ENCODE peak calls at places on chromosome 20, in four cellular contexts. A is mammary epithelial cell, F is IMR-90, I is ovary. J is an unnamed sample.

GRCh38 chr20:2693286-2693995 is 861 bp downstream of the EBF4 start:
- DNase-seq in F (no peak), I (peak; percentile 75), A (no peak), J (peak; percentile 23)

GRCh38 chr20:46797201-46797600 is 87.8 kb downstream of the SLC2A10 start:
- DNase-seq in F (no peak), I (no peak), A (no peak), J (no peak)

GRCh38 chr20:41175201-41175651 is 37.9 kb downstream of the PLCG1 start:
- DNase-seq in I (no peak), A (no peak), F (no peak), J (no peak)

GRCh38 chr20:51624157-51624731 is 81.7 kb upstream of the NFATC2 start:
- DNase-seq in I (no peak), F (peak; percentile 57), A (peak; percentile 42), J (peak; percentile 22)

GRCh38 chr20:2599265-2600060 is 53.0 kb upstream of the NOP56 start:
- DNase-seq in F (no peak), A (no peak), I (no peak), J (no peak)

GRCh38 chr20:55094353-55094861 is 619.0 kb downstream of the DOK5 start:
- DNase-seq in I (no peak), A (no peak), F (no peak), J (no peak)

GRCh38 chr20:50193169-50193850 is 2.7 kb downstream of the CEBPB start:
- DNase-seq in I (peak; percentile 53), F (peak; percentile 73), A (peak; percentile 45), J (no peak)

GRCh38 chr20:51432875-51433274 is 109.6 kb downstream of the NFATC2 start:
- DNase-seq in I (no peak), F (no peak), A (no peak), J (no peak)

GRCh38 chr20:57395111-57395959 is 4.1 kb downstream of the RBM38 start:
- DNase-seq in I (peak; percentile 83), F (peak; percentile 53), A (peak; percentile 74), J (no peak)

GRCh38 chr20:63522981-63523611 is 2.5 kb downstream of the PPDPF start:
- DNase-seq in I (peak; percentile 45), F (no peak), A (no peak), J (no peak)

GRCh38 chr20:49892260-49893216 is 22.8 kb downstream of the SPATA2 start:
- DNase-seq in A (no peak), I (no peak), F (no peak), J (no peak)

GRCh38 chr20:51452734-51453133 is 89.8 kb downstream of the NFATC2 start:
- DNase-seq in A (no peak), I (no peak), F (no peak), J (no peak)

GRCh38 chr20:32528291-32528891 is 56.7 kb downstream of the NOL4L start:
- DNase-seq in A (no peak), I (peak; percentile 38), F (no peak), J (peak; percentile 42)

GRCh38 chr20:39855056-39855455 is 834.0 kb downstream of the MAFB start:
- DNase-seq in I (no peak), F (no peak), A (no peak), J (no peak)

GRCh38 chr20:50587291-50587961 is 77.2 kb downstream of the PTPN1 start:
- DNase-seq in F (no peak), I (peak; percentile 41), A (peak; percentile 49), J (no peak)

GRCh38 chr20:3367125-3367524 is 40.3 kb downstream of the DNAAF9 start:
- DNase-seq in A (no peak), I (no peak), F (no peak), J (no peak)

GRCh38 chr20:53329781-53330180 is 263.9 kb downstream of the ZNF217 start:
- DNase-seq in F (no peak), A (no peak), I (no peak), J (no peak)

GRCh38 chr20:38123021-38123587 is 42.0 kb downstream of the TGM2 start:
- DNase-seq in I (peak; percentile 26), A (no peak), F (peak; percentile 78), J (no peak)

GRCh38 chr20:32160341-32160740 is 47.2 kb downstream of the PLAGL2 start:
- DNase-seq in I (no peak), F (no peak), A (no peak), J (no peak)

GRCh38 chr20:45796336-45797070 is 4.7 kb downstream of the DNTTIP1 start:
- DNase-seq in I (no peak), F (no peak), A (no peak), J (no peak)

GRCh38 chr20:45792513-45793118 is 862 bp downstream of the DNTTIP1 start:
- DNase-seq in A (no peak), F (no peak), I (no peak), J (no peak)

GRCh38 chr20:45788351-45788750 is 3.3 kb downstream of the WFDC3 start:
- DNase-seq in I (no peak), F (no peak), A (no peak), J (no peak)

DNA sequence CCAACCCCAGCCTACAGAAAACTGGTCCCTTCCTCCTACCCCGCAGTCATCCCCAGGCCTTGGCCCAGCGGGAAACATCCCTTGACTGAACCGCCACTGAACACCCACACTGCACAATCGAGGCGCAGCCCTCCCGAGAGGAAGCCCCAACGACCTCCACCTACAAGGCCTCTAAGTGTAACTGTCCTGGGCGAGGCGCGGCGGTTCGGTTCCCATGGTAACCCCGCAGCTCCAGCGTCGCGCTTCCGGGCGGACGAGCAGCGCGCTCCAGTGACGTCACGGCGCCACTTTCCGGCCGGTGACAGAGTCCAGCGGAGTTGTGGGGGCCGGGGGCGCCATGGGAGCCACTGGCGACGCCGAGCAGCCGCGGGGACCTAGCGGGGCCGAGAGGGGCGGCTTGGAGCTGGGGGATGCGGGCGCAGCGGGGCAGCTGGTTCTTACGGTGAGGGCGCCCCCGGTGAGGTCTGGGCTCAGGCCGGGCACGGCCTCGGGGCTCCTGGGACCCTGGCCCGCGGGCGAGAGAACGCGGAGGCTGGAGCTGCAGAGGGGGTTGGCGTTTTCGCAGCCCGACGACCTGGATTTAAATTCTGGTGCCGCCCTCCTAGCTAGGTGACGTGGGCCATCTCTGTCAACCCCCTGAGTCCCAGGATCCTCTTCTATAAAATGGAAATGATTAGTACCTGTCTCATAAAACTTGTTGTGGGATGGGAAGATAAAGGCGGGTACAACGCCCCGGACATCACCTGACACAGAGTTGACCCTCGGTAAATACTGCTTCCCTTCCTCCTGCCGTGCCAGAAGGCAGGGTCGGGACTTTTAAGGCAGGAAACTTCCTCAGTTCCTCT is at the start of the genes DNTTIP1 and WFDC3:
- DNase-seq in I (peak; percentile 93), F (peak; percentile 85), A (peak; percentile 87), J (peak; percentile 87)
- TF ChIP-seq CTCF in I (no peak), F (no peak), A (no peak), J (no peak)

GRCh38 chr20:48204499-48204898 is 419.2 kb upstream of the SULF2 start:
- DNase-seq in A (no peak), I (no peak), F (no peak), J (no peak)

GRCh38 chr20:48207505-48207904 is 422.2 kb upstream of the SULF2 start:
- DNase-seq in F (no peak), I (no peak), A (no peak), J (no peak)

GRCh38 chr20:48203252-48203651 is 418.0 kb upstream of the SULF2 start:
- DNase-seq in I (peak; percentile 53), A (no peak), F (no peak), J (no peak)

GRCh38 chr20:48205786-48206185 is 420.5 kb upstream of the SULF2 start:
- DNase-seq in A (no peak), F (no peak), I (no peak), J (no peak)

GRCh38 chr20:48205281-48205782 is 420.1 kb upstream of the SULF2 start:
- DNase-seq in F (no peak), A (no peak), I (no peak), J (no peak)
- H3K4me1 ChIP-seq in F (no peaks in the 10 kb centered on the region), A (no peaks in the 10 kb centered on the region), I (peaks cover 7% of the 10 kb centered on the region), J (no peaks in the 10 kb centered on the region)

DNA sequence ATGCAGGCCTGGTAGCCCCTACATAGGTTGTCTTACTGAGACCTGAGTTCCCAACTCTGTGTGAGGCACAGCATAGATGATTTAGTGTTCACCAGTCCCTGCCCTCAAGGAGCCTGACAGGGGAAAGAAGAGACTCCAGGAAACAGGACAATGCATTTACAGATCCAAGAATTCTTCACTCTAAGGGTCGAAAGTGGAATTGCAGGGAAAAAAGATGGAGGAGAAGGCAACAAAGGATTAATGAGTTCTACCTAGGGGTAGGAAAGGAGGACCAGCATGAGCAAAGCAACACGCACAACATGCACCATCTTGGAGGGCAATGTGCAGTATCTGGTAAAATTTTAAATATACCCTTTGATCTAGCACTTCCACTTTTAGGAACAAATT is 5.9 kb downstream of the SPAG4 start:
- DNase-seq in F (no peak), A (no peak), I (no peak), J (no peak)
- TF ChIP-seq CTCF in F (no peak), A (peak; percentile 7), I (no peak), J (no peak)

DNA sequence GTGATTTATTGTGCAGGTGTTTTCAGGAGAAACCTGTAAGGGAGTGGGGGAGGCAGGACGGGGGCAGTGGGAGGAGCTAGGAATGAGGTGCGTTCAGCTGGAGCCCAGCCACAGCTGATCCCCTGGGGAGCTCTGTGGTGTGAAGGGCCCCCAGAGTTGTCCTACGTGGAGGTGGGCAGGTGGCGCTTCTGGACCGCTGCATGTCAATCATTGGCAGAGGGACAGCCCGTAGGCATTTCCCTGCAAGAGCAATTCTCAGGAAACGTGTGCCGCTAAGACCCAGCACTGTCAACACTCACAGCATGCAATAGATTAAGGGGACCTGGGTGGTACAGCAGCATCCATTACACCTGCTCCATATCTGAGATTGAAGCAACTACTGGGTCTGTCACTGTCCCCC is 88.0 kb downstream of the PRND start:
- DNase-seq in A (no peak), F (no peak), I (no peak), J (no peak)
- H3K4me1 ChIP-seq in A (no peaks in the 10 kb centered on the region), F (peaks cover 8% of the 10 kb centered on the region), I (peaks cover 14% of the 10 kb centered on the region), J (peaks cover 57% of the 10 kb centered on the region)

GRCh38 chr20:21529863-21530262 is 16.0 kb upstream of the NKX2-2 start:
- DNase-seq in F (no peak), A (no peak), I (no peak), J (no peak)
- TF ChIP-seq CTCF in F (no peak), A (peak; percentile 55), I (no peak), J (peak; percentile 44)

DNA sequence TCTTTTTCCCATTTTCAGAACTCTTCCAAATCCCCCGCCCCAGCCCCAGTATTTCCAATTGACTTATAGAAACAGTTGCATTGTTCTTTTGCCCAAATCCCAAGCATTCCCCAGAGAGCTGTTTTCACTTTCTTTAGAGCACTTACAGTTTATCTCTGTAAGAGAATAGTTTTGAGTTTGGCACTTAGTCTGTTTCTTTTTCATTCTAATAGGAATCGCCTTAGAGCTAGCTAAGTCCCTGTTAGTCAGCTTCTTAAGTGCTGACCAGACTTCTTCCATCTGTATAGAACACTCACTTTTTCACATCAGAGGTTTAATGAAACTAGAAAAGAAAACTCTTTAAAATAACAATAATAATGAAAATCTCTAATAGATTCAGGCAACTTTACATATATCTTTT is 374.3 kb upstream of the FLRT3 start:
- DNase-seq in F (no peak), A (no peak), I (no peak), J (no peak)
- H3K4me1 ChIP-seq in F (no peaks in the 10 kb centered on the region), A (peaks cover 25% of the 10 kb centered on the region), I (no peaks in the 10 kb centered on the region), J (no peaks in the 10 kb centered on the region)

GRCh38 chr20:61898405-61898804 is 167.3 kb downstream of the TAF4 start:
- DNase-seq in I (no peak), F (no peak), A (no peak), J (no peak)

GRCh38 chr20:61895016-61895415 is 170.7 kb downstream of the TAF4 start:
- DNase-seq in A (no peak), I (no peak), F (no peak), J (no peak)

GRCh38 chr20:61895686-61896057 is 170.0 kb downstream of the TAF4 start:
- DNase-seq in I (no peak), A (no peak), F (no peak), J (no peak)

GRCh38 chr20:61897401-61898295 is 168.0 kb downstream of the TAF4 start:
- DNase-seq in I (no peak), A (no peak), F (no peak), J (no peak)

GRCh38 chr20:61896058-61896961 is 169.4 kb downstream of the TAF4 start:
- DNase-seq in A (peak; percentile 20), I (peak; percentile 71), F (peak; percentile 28), J (no peak)
- TF ChIP-seq CTCF in A (peak; percentile 80), I (peak; percentile 70), F (peak; percentile 79), J (peak; percentile 43)